ENCODE peak calls at places on chromosomes 7 and 10, in six cellular contexts. H is cardiac fibroblast, Z is IMR-90, R is AG04450, Q is AG09309, F is prostate gland. Y is an unnamed sample.

GRCh38 chr7:6379881-6380280 is 67.9 kb downstream of the DAGLB start:
- DNase-seq in H (no peak), Z (no peak), R (no peak), Q (no peak), F (no peak), Y (no peak)

GRCh38 chr7:127874951-127875608 is 156.2 kb downstream of the LRRC4 start:
- DNase-seq in H (no peak), Z (peak; percentile 47), R (no peak), Q (no peak), F (no peak), Y (no peak)

GRCh38 chr7:134553976-134554375 is 5.1 kb downstream of the AKR1B15 start:
- DNase-seq in H (no peak), Z (peak; percentile 5), R (no peak), Q (no peak), F (no peak), Y (no peak)

GRCh38 chr10:103192089-103192450 is 1.0 kb downstream of the NT5C2 start:
- DNase-seq in H (no peak), Z (no peak), R (no peak), Q (no peak), F (no peak), Y (no peak)

GRCh38 chr10:132882481-132882951 is 59.9 kb downstream of the CFAP46 start:
- DNase-seq in H (no peak), Z (no peak), R (no peak), Q (no peak), F (no peak), Y (no peak)

GRCh38 chr10:60230892-60231291 is 158.8 kb downstream of the ANK3 start:
- DNase-seq in H (peak; percentile 46), Z (peak; percentile 43), R (no peak), Q (no peak), F (no peak), Y (no peak)

GRCh38 chr7:100044719-100045118 is 4.9 kb upstream of the ZSCAN21 start:
- DNase-seq in H (no peak), Z (no peak), R (no peak), Q (no peak), F (peak; percentile 79), Y (no peak)

GRCh38 chr7:2107386-2108085 is 125.2 kb downstream of the MAD1L1 start:
- DNase-seq in H (no peak), Z (no peak), R (no peak), Q (no peak), F (no peak), Y (peak; percentile 54)

GRCh38 chr7:87147500-87147899 is 4.8 kb upstream of the DMTF1 start:
- DNase-seq in H (no peak), Z (no peak), R (no peak), Q (no peak), F (no peak), Y (no peak)

GRCh38 chr10:64396105-64396504 is 874.9 kb downstream of the REEP3 start:
- DNase-seq in H (peak; percentile 37), Z (peak; percentile 55), R (peak; percentile 2), Q (no peak), F (no peak), Y (no peak)

GRCh38 chr7:132526111-132526741 is 50.0 kb downstream of the PLXNA4 start:
- DNase-seq in H (no peak), Z (no peak), R (no peak), Q (no peak), F (no peak), Y (no peak)

GRCh38 chr7:4739528-4739992 is 35.9 kb upstream of the AP5Z1 start:
- DNase-seq in H (peak; percentile 81), Z (peak; percentile 38), R (no peak), Q (no peak), F (no peak), Y (peak; percentile 57)

GRCh38 chr10:1240341-1240775 is 184.2 kb downstream of the WDR37 start:
- DNase-seq in H (no peak), Z (no peak), R (no peak), Q (no peak), F (no peak), Y (no peak)

GRCh38 chr7:70679666-70680065 is 452.3 kb upstream of the GALNT17 start:
- DNase-seq in H (no peak), Z (no peak), R (no peak), Q (no peak), F (no peak), Y (no peak)

GRCh38 chr10:124701881-124702656 is 42.1 kb downstream of the FAM53B start:
- DNase-seq in H (peak; percentile 86), Z (peak; percentile 66), R (no peak), Q (no peak), F (no peak), Y (no peak)

GRCh38 chr7:66542049-66542448 is 86.6 kb upstream of the KCTD7 start:
- DNase-seq in H (no peak), Z (no peak), R (no peak), Q (no peak), F (no peak), Y (no peak)

GRCh38 chr7:14351167-14351566 is 361.7 kb upstream of the ETV1 start:
- DNase-seq in H (peak; percentile 9), Z (no peak), R (no peak), Q (no peak), F (no peak), Y (peak; percentile 31)

GRCh38 chr10:13143761-13144160 is 17.6 kb upstream of the MCM10 start:
- DNase-seq in H (peak; percentile 18), Z (no peak), R (no peak), Q (no peak), F (no peak), Y (no peak)

GRCh38 chr7:2355079-2356008 is 717 bp downstream of the EIF3B start:
- DNase-seq in H (no peak), Z (no peak), R (no peak), Q (no peak), F (no peak), Y (no peak)

GRCh38 chr10:60943372-60944158 is 420 bp downstream of the RHOBTB1 start:
- DNase-seq in H (peak; percentile 73), Z (peak; percentile 40), R (no peak), Q (no peak), F (peak; percentile 21), Y (peak; percentile 79)

DNA sequence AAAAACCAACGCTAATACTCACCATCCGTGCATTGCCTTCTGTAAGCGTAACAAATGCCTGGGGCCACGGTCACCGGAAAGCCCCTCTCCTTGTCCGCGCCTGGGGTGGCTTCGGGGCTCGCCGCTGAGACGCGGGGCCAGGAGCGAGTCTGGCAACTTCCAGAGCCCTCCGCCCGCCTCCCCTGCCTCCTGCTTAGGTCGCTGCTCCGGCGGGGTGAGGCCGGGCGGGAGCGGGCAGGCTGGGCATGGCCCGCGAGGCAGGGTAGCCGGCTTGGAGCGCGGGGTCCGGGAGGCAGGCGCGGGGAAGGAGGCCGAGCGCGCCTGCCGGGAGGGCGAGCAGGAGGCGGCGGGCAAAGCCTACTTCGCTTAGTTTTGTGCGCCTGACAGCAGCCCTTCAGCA is 13.0 kb upstream of the KAT6B start:
- DNase-seq in H (no peak), Z (no peak), R (no peak), Q (no peak), F (no peak), Y (no peak)
- H3K4me3 ChIP-seq in H (no peak overlapping the region), Z (no peak overlapping the region), R (no peak overlapping the region), Q (no peak overlapping the region), F (no peak overlapping the region), Y (no peak overlapping the region)

DNA sequence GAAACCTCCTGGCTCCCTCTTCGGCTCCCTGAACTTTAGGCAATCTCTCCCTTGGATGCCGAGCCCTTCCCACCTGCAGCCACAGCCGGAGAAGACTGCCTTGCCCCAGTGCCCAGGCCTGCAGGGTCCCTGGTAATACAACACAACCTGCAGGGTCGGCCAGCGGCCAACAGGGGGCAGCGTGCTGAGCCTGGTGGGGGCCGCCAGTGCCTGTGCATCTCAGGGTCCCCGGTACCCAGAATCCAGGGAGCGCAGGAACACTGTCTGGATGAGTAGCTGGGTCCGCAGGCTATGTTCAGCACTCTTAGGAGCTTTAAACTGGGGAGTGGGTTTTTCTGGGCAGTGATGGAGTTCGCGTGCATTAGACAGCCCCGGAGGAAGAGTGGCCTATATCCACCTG is 17.5 kb upstream of the C10orf71 start:
- DNase-seq in H (no peak), Z (no peak), R (no peak), Q (no peak), F (no peak), Y (no peak)
- TF ChIP-seq CTCF in H (peak; percentile 7), Z (no peak), R (peak; percentile 14), Q (peak; percentile 12), F (no peak), Y (peak; percentile 29)

DNA sequence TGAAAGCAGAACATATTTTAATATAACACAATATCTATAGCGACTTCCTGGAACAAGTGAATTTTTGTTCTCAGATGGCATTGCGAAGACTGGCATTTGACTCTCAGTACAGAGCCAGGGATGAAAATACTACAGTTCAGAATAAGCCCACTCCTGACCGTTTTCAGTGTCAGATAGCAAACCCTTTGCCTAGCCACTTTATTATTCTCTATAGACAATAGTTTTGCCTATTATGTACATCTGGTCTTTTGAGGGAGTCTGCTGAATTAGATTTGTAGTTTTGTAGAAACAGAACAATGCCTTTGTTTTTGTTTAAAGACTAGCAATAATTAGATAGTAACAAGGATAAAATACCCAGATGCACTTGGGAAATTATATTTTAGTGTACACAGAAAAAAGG is 2.3 kb downstream of the MINPP1 start:
- DNase-seq in H (no peak), Z (no peak), R (no peak), Q (no peak), F (no peak), Y (no peak)
- H3K4me3 ChIP-seq in H (no peak overlapping the region), Z (no peak overlapping the region), R (peak overlapping the region; percentile 1), Q (no peak overlapping the region), F (no peak overlapping the region), Y (peak overlapping the region; percentile 90)

GRCh38 chr7:17706734-17707133 is 233.6 kb downstream of the SNX13 start:
- DNase-seq in H (peak; percentile 84), Z (peak; percentile 72), R (peak; percentile 18), Q (peak; percentile 46), F (peak; percentile 38), Y (peak; percentile 59)
- TF ChIP-seq CTCF in H (peak; percentile 74), Z (peak; percentile 77), R (peak; percentile 78), Q (peak; percentile 74), F (peak; percentile 57), Y (peak; percentile 86)

GRCh38 chr10:68601490-68602265 is 41.5 kb downstream of the TET1 start:
- DNase-seq in H (no peak), Z (no peak), R (no peak), Q (no peak), F (no peak), Y (no peak)

GRCh38 chr10:68600041-68600778 is 40.1 kb downstream of the TET1 start:
- DNase-seq in H (peak; percentile 89), Z (peak; percentile 87), R (peak; percentile 54), Q (peak; percentile 63), F (peak; percentile 60), Y (peak; percentile 80)

GRCh38 chr10:68599754-68600040 is 39.6 kb downstream of the TET1 start:
- DNase-seq in H (no peak), Z (no peak), R (no peak), Q (no peak), F (no peak), Y (no peak)

GRCh38 chr10:68597407-68597806 is 37.3 kb downstream of the TET1 start:
- DNase-seq in H (no peak), Z (no peak), R (no peak), Q (no peak), F (no peak), Y (no peak)

GRCh38 chr10:68598978-68599753 is 39.0 kb downstream of the TET1 start:
- DNase-seq in H (peak; percentile 78), Z (peak; percentile 43), R (peak; percentile 32), Q (peak; percentile 47), F (peak; percentile 22), Y (peak; percentile 32)
- H3K4me3 ChIP-seq in H (peak overlapping the region; percentile 54), Z (no peak overlapping the region), R (peak overlapping the region; percentile 18), Q (no peak overlapping the region), F (no peak overlapping the region), Y (peak overlapping the region; percentile 73)